ENCODE peak calls at places on chromosomes 4 and X, in seven cellular contexts. C is iris pigment epithelial cell; R is activated T-helper 9 cell treated with anti-CD3 and anti-CD28 coated beads, Interleukin-2, amount 50 U/mL, for 16 hours; Y is fibroblast of the conjunctiva; J is HEK293T; B is AG04450; D is SW480. H is an unnamed sample.

GRCh38 chrX:23993012-23993633 is 33.9 kb downstream of the KLHL15 start:
- DNase-seq in C (peak), R (no peak), Y (no peak), J (no peak), B (no peak), D (no peak), H (no peak)

GRCh38 chrX:72124540-72125201 is 7.0 kb downstream of the RTL5 start:
- DNase-seq in C (no peak), R (no peak), Y (no peak), J (no peak), B (no peak), D (no peak), H (no peak)

GRCh38 chr4:152938237-152938969 is 2.3 kb downstream of the FHDC1 start:
- DNase-seq in C (no peak), R (no peak), Y (no peak), J (no peak), B (no peak), D (no peak), H (no peak)

GRCh38 chr4:142353149-142353738 is 492.9 kb downstream of the INPP4B start:
- DNase-seq in C (peak), R (no peak), Y (peak), J (peak), B (peak), D (peak), H (no peak)

GRCh38 chr4:103099691-103100392 is at the start of gene BDH2:
- DNase-seq in C (peak), R (no peak), Y (peak), J (peak), B (peak), D (peak), H (peak)

GRCh38 chrX:37420756-37421155 is 71.6 kb downstream of the PRRG1 start:
- DNase-seq in C (no peak), R (no peak), Y (no peak), J (no peak), B (no peak), D (peak), H (no peak)

GRCh38 chr4:12761694-12762093 is 722.4 kb downstream of the RAB28 start:
- DNase-seq in C (no peak), R (no peak), Y (no peak), J (no peak), B (no peak), D (no peak), H (no peak)

GRCh38 chr4:8699479-8700145 is 107.0 kb downstream of the CPZ start:
- DNase-seq in C (no peak), R (no peak), Y (no peak), J (no peak), B (no peak), D (no peak), H (no peak)

GRCh38 chr4:184461711-184462110 is 12.6 kb downstream of the IRF2 start:
- DNase-seq in C (no peak), R (no peak), Y (no peak), J (no peak), B (no peak), D (no peak), H (no peak)

GRCh38 chr4:42632653-42633382 is 24.1 kb downstream of the ATP8A1 start:
- DNase-seq in C (no peak), R (no peak), Y (no peak), J (no peak), B (no peak), D (no peak), H (no peak)

GRCh38 chr4:123667496-123667895 is 270.9 kb downstream of the SPRY1 start:
- DNase-seq in C (peak), R (no peak), Y (peak), J (no peak), B (peak), D (no peak), H (no peak)

GRCh38 chr4:106034751-106035150 is 139.5 kb downstream of the NPNT start:
- DNase-seq in C (no peak), R (no peak), Y (no peak), J (no peak), B (no peak), D (no peak), H (no peak)

GRCh38 chr4:123671633-123672404 is 275.2 kb downstream of the SPRY1 start:
- DNase-seq in C (no peak), R (no peak), Y (no peak), J (no peak), B (no peak), D (no peak), H (no peak)

GRCh38 chrX:71622347-71623104 is 4.2 kb upstream of the CXCR3 start:
- DNase-seq in C (peak), R (peak), Y (peak), J (peak), B (peak), D (peak), H (no peak)

GRCh38 chrX:72131317-72132294 is at the start of gene RTL5:
- DNase-seq in C (peak), R (peak), Y (peak), J (peak), B (peak), D (peak), H (peak)

GRCh38 chr4:1356181-1356998 is 9.4 kb downstream of the UVSSA start:
- DNase-seq in C (peak), R (no peak), Y (no peak), J (peak), B (no peak), D (peak), H (no peak)

GRCh38 chrX:39777623-39778025 is 320.1 kb downstream of the BCOR start:
- DNase-seq in C (no peak), R (no peak), Y (no peak), J (no peak), B (no peak), D (no peak), H (no peak)

GRCh38 chrX:38175140-38175539 is 45.5 kb downstream of the SRPX start:
- DNase-seq in C (peak), R (no peak), Y (no peak), J (peak), B (no peak), D (peak), H (no peak)

GRCh38 chrX:18983711-18984380 is at the start of gene PHKA2:
- DNase-seq in C (no peak), R (peak), Y (peak), J (no peak), B (no peak), D (peak), H (no peak)

GRCh38 chrX:9899640-9900075 is 67.5 kb upstream of the CLDN34 start:
- DNase-seq in C (peak), R (no peak), Y (no peak), J (no peak), B (peak), D (no peak), H (no peak)

H was measured in brain pericyte.